ENCODE peak calls at places on chromosome 3, in ten cellular contexts. Y is NCI-H1092; A is HepG2; K is NCI-H2081; X is fibroblast of the aortic adventitia; R is activated CD8-positive, alpha-beta memory T cell treated with anti-CD3 and anti-CD28 coated beads for 1 hour; M is T-helper 2 cell; Q is cardiac muscle cell; B is stimulated activated CD8-positive, alpha-beta memory T cell treated with anti-CD3 and anti-CD28 coated beads, Interleukin-15, amount 100 ng/mL, for 48 hours; Z is hypothalamus. J is an unnamed sample.

GRCh38 chr3:197125601-197126000 is 96.0 kb upstream of the MELTF start:
- DNase-seq in Y (no peak), X (peak), A (no peak), Z (no peak), M (no peak), Q (peak), R (no peak), B (no peak), K (no peak), J (no peak)

GRCh38 chr3:129228891-129229585 is 20.4 kb upstream of the COPG1 start:
- DNase-seq in A (peak), Y (no peak), K (no peak), Q (peak), R (no peak), Z (no peak), M (no peak), X (peak), B (no peak), J (no peak)

GRCh38 chr3:78919021-78919755 is 848.6 kb downstream of the ROBO1 start:
- DNase-seq in Z (no peak), B (no peak), Y (no peak), Q (peak), X (peak), K (no peak), A (peak), M (no peak), R (no peak), J (no peak)

GRCh38 chr3:161333696-161334095 is 37.6 kb downstream of the SPTSSB start:
- DNase-seq in X (no peak), B (no peak), A (no peak), M (no peak), Y (no peak), K (no peak), Z (no peak), Q (no peak), R (no peak), J (no peak)

GRCh38 chr3:142987707-142988106 is 13.7 kb upstream of the U2SURP start:
- DNase-seq in B (no peak), Y (no peak), K (no peak), Q (peak), A (no peak), M (no peak), X (peak), R (no peak), Z (no peak), J (no peak)

GRCh38 chr3:149479621-149480325 is 5.3 kb downstream of the TM4SF4 start:
- DNase-seq in Y (no peak), M (no peak), Z (no peak), X (peak), K (no peak), B (no peak), R (no peak), Q (peak), A (no peak), J (no peak)

GRCh38 chr3:159781867-159782266 is 206.8 kb upstream of the IL12A start:
- DNase-seq in Q (no peak), K (no peak), X (no peak), M (no peak), Z (no peak), Y (no peak), A (no peak), R (no peak), B (no peak), J (no peak)

GRCh38 chr3:17175187-17175839 is 290.6 kb downstream of the PLCL2 start:
- DNase-seq in Y (no peak), Q (peak), B (no peak), A (no peak), R (no peak), K (no peak), X (peak), M (no peak), Z (no peak), J (no peak)

GRCh38 chr3:45978348-45978747 is 17.3 kb downstream of the FYCO1 start:
- DNase-seq in M (peak), Z (no peak), A (no peak), K (no peak), B (no peak), R (no peak), X (no peak), Y (no peak), Q (no peak), J (no peak)

GRCh38 chr3:151328298-151329036 is 882 bp downstream of the P2RY13 start:
- DNase-seq in B (no peak), Q (peak), Z (no peak), R (no peak), Y (no peak), A (no peak), X (peak), M (peak), K (no peak), J (no peak)

GRCh38 chr3:175198991-175199390 is 339.9 kb downstream of the NAALADL2 start:
- DNase-seq in M (no peak), R (no peak), X (no peak), A (no peak), K (no peak), Z (no peak), Q (no peak), Y (no peak), B (no peak), J (no peak)

GRCh38 chr3:30779686-30780287 is 114.7 kb downstream of the GADL1 start:
- DNase-seq in Y (no peak), Q (peak), R (no peak), X (peak), K (no peak), A (peak), M (no peak), B (no peak), Z (no peak), J (no peak)

GRCh38 chr3:133273346-133273745 is 126.5 kb upstream of the BFSP2 start:
- DNase-seq in X (no peak), M (no peak), B (no peak), A (no peak), Y (no peak), K (no peak), Z (no peak), Q (no peak), R (no peak), J (no peak)

GRCh38 chr3:185470323-185470722 is 28.5 kb downstream of the TMEM41A start:
- DNase-seq in M (no peak), K (no peak), Y (no peak), X (no peak), B (no peak), Z (no peak), A (no peak), R (no peak), Q (no peak), J (no peak)

GRCh38 chr3:183151086-183151485 is 11.4 kb downstream of the LAMP3 start:
- DNase-seq in A (no peak), K (no peak), B (no peak), M (no peak), Z (no peak), X (no peak), Q (no peak), R (no peak), Y (no peak), J (no peak)

GRCh38 chr3:69411331-69411730 is 25.4 kb upstream of the FRMD4B start:
- DNase-seq in R (no peak), K (no peak), Y (no peak), X (peak), M (no peak), A (no peak), B (no peak), Z (no peak), Q (peak), J (no peak)

GRCh38 chr3:5638550-5638949 is 451.0 kb downstream of the EDEM1 start:
- DNase-seq in K (no peak), Q (no peak), Z (no peak), Y (no peak), R (no peak), B (no peak), M (no peak), X (no peak), A (no peak), J (no peak)

GRCh38 chr3:141386080-141386594 is 17.8 kb downstream of the ZBTB38 start:
- DNase-seq in A (no peak), M (no peak), R (no peak), Z (no peak), Y (no peak), K (peak), B (no peak), Q (no peak), X (no peak), J (no peak)

GRCh38 chr3:59879033-59879655 is 829.3 kb upstream of the CFAP20DC start:
- DNase-seq in K (no peak), Q (no peak), Z (no peak), A (no peak), R (no peak), X (no peak), M (no peak), B (no peak), Y (no peak), J (no peak)

GRCh38 chr3:45597166-45597565 is 2.6 kb downstream of the LIMD1 start:
- DNase-seq in Z (no peak), M (no peak), K (no peak), R (no peak), Y (no peak), X (peak), A (no peak), Q (peak), B (peak), J (peak)

GRCh38 chr3:191415566-191415965 is 45.4 kb upstream of the PYDC2 start:
- DNase-seq in K (no peak), B (no peak), A (no peak), Q (no peak), M (no peak), Z (no peak), R (no peak), Y (no peak), X (no peak), J (no peak)

GRCh38 chr3:129001817-129002572 is 891 bp downstream of the EFCC1 start:
- DNase-seq in Q (no peak), R (no peak), Z (no peak), Y (no peak), X (no peak), B (no peak), M (no peak), A (no peak), K (peak), J (peak)

GRCh38 chr3:119604878-119605277 is 7.2 kb downstream of the PLA1A start:
- DNase-seq in A (no peak), X (peak), R (no peak), Z (no peak), K (no peak), Q (peak), B (no peak), M (no peak), Y (no peak), J (no peak)

GRCh38 chr3:171159822-171160157 is 133.3 kb upstream of the SLC2A2 start:
- DNase-seq in Z (no peak), K (no peak), M (no peak), B (no peak), X (no peak), Q (no peak), Y (no peak), A (no peak), R (no peak), J (no peak)

GRCh38 chr3:62604301-62604700 is 231.0 kb upstream of the FEZF2 start:
- DNase-seq in X (peak), B (no peak), R (no peak), A (no peak), Y (no peak), K (no peak), Q (peak), Z (no peak), M (no peak), J (no peak)

GRCh38 chr3:119700269-119700919 is 2.4 kb upstream of the CFAP91 start:
- DNase-seq in Z (no peak), R (no peak), A (peak), Y (no peak), M (peak), B (no peak), Q (peak), X (peak), K (no peak), J (peak)

GRCh38 chr3:43104786-43105185 is 1.1 kb downstream of the POMGNT2 start:
- DNase-seq in K (no peak), B (no peak), X (peak), R (no peak), Y (no peak), Z (no peak), Q (no peak), A (no peak), M (no peak), J (no peak)

GRCh38 chr3:194941360-194941955 is 255.8 kb downstream of the FAM43A start:
- DNase-seq in R (no peak), Z (no peak), A (no peak), K (no peak), B (no peak), X (no peak), M (no peak), Y (no peak), Q (no peak), J (no peak)

GRCh38 chr3:186515115-186515514 is 29.1 kb downstream of the CRYGS start:
- DNase-seq in Z (no peak), Q (no peak), K (no peak), X (no peak), B (no peak), R (no peak), M (peak), Y (no peak), A (no peak), J (no peak)

GRCh38 chr3:119562307-119562961 is 3.0 kb upstream of the CD80 start:
- DNase-seq in M (peak), X (no peak), Q (no peak), K (no peak), A (no peak), B (peak), R (no peak), Y (no peak), Z (no peak), J (peak)

GRCh38 chr3:120157681-120158080 is 63.4 kb upstream of the GSK3B start:
- DNase-seq in Z (no peak), M (no peak), B (no peak), R (no peak), X (no peak), K (no peak), Q (no peak), Y (no peak), A (no peak), J (no peak)

GRCh38 chr3:152190636-152191183 is 78.0 kb upstream of the MBNL1 start:
- DNase-seq in B (no peak), X (no peak), Z (no peak), Q (no peak), A (peak), K (peak), Y (no peak), M (no peak), R (no peak), J (no peak)

GRCh38 chr3:10004960-10005564 is 18.4 kb upstream of the EMC3 start:
- DNase-seq in M (no peak), K (no peak), B (no peak), Q (peak), R (no peak), X (no peak), Y (no peak), Z (no peak), A (peak), J (no peak)